ENCODE peak calls at places on chromosomes 3 and 15, in eight cellular contexts. J is HTR-8/SVneo, N is fibroblast of lung, G is DMS153, I is NCI-H524 treated with DMSO at 0.1 percent for 48 hours, E is foreskin fibroblast, T is PC-3, F is lung microvascular endothelial cell. B is an unnamed sample.

GRCh38 chr15:64149424-64150235 is 1.9 kb upstream of the SNX22 start:
- DNase-seq in J (no peak), N (no peak), G (no peak), I (no peak), E (no peak), T (peak; percentile 31), F (no peak), B (no peak)

GRCh38 chr15:68999091-68999490 is 15.4 kb upstream of the NOX5 start:
- DNase-seq in J (no peak), N (no peak), G (no peak), I (no peak), E (no peak), T (no peak), F (no peak), B (no peak)

GRCh38 chr3:51734572-51734907 is 27.7 kb downstream of the GRM2 start:
- DNase-seq in J (no peak), N (no peak), G (no peak), I (no peak), E (no peak), T (no peak), F (no peak), B (no peak)

GRCh38 chr3:32948625-32949445 is 2.6 kb upstream of the CCR4 start:
- DNase-seq in J (no peak), N (no peak), G (no peak), I (no peak), E (no peak), T (no peak), F (no peak), B (no peak)

GRCh38 chr3:165082632-165083031 is 4.3 kb upstream of the SI start:
- DNase-seq in J (no peak), N (no peak), G (peak; percentile 34), I (no peak), E (no peak), T (no peak), F (no peak), B (no peak)

GRCh38 chr15:72685301-72685924 is 569 bp downstream of the HIGD2B start:
- DNase-seq in J (no peak), N (peak; percentile 6), G (no peak), I (no peak), E (no peak), T (no peak), F (peak; percentile 1), B (no peak)

GRCh38 chr15:67937153-67937761 is 97.4 kb upstream of the RNU6-1 start:
- DNase-seq in J (no peak), N (no peak), G (no peak), I (no peak), E (no peak), T (peak; percentile 64), F (no peak), B (no peak)

GRCh38 chr3:137121704-137122314 is 164.0 kb downstream of the IL20RB start:
- DNase-seq in J (peak; percentile 22), N (peak; percentile 29), G (peak; percentile 3), I (peak; percentile 60), E (peak; percentile 4), T (peak; percentile 52), F (peak; percentile 68), B (no peak)

GRCh38 chr3:115999598-115999997 is 376.3 kb downstream of the GAP43 start:
- DNase-seq in J (no peak), N (peak; percentile 21), G (no peak), I (peak; percentile 44), E (no peak), T (no peak), F (no peak), B (no peak)

GRCh38 chr3:186477033-186477432 is 67.1 kb downstream of the CRYGS start:
- DNase-seq in J (no peak), N (no peak), G (no peak), I (no peak), E (no peak), T (no peak), F (no peak), B (no peak)

GRCh38 chr3:88986834-88987233 is 120.6 kb upstream of the EPHA3 start:
- DNase-seq in J (peak; percentile 20), N (peak; percentile 1), G (no peak), I (no peak), E (peak; percentile 67), T (peak; percentile 82), F (no peak), B (no peak)

GRCh38 chr3:114506622-114507300 is 212.9 kb downstream of the TIGIT start:
- DNase-seq in J (no peak), N (peak; percentile 73), G (no peak), I (no peak), E (peak; percentile 65), T (peak; percentile 28), F (no peak), B (no peak)

GRCh38 chr3:170033489-170033888 is 4.3 kb upstream of the GPR160 start:
- DNase-seq in J (no peak), N (no peak), G (no peak), I (no peak), E (no peak), T (no peak), F (no peak), B (no peak)

GRCh38 chr3:17573396-17573795 is 169.0 kb downstream of the TBC1D5 start:
- DNase-seq in J (no peak), N (no peak), G (no peak), I (no peak), E (no peak), T (no peak), F (no peak), B (no peak)

GRCh38 chr3:107927361-107928083 is 163.3 kb downstream of the CD47 start:
- DNase-seq in J (peak; percentile 79), N (peak; percentile 64), G (peak; percentile 68), I (peak; percentile 62), E (peak; percentile 68), T (peak; percentile 91), F (peak; percentile 87), B (peak; percentile 75)

GRCh38 chr3:131711114-131711786 is 208.5 kb upstream of the MRPL3 start:
- DNase-seq in J (no peak), N (no peak), G (no peak), I (no peak), E (no peak), T (peak; percentile 25), F (no peak), B (no peak)

GRCh38 chr3:39255503-39256325 is 24.1 kb downstream of the CX3CR1 start:
- DNase-seq in J (no peak), N (no peak), G (no peak), I (no peak), E (no peak), T (no peak), F (no peak), B (no peak)